ENCODE peak calls at places on chromosomes 5 and 9, in six cellular contexts. P, S, N, D, C and B are unnamed samples.

GRCh38 chr5:144697847-144698262 is 527.2 kb downstream of the KCTD16 start:
- DNase-seq in P (no peak), N (no peak), D (no peak), C (peak; percentile 1), S (no peak), B (no peak)

GRCh38 chr5:92991681-92992472 is 589.1 kb downstream of the NR2F1-AS1 start:
- DNase-seq in P (no peak), D (no peak), N (no peak), C (peak; percentile 74), S (no peak), B (no peak)

GRCh38 chr5:107303163-107303562 is 367.6 kb downstream of the EFNA5 start:
- DNase-seq in C (no peak), S (no peak), D (no peak), N (no peak), P (no peak), B (no peak)

GRCh38 chr5:177232358-177232757 is 71.2 kb downstream of the RAB24 start:
- DNase-seq in D (no peak), P (no peak), C (no peak), S (no peak), N (no peak), B (no peak)

GRCh38 chr5:132205385-132206125 is 22.1 kb downstream of the P4HA2 start:
- DNase-seq in N (no peak), C (peak; percentile 53), P (no peak), S (peak; percentile 41), D (no peak), B (no peak)

GRCh38 chr9:125820100-125820804 is 73.1 kb downstream of the PBX3 start:
- DNase-seq in C (no peak), D (no peak), P (no peak), N (no peak), S (no peak), B (no peak)

GRCh38 chr9:128523199-128523925 is 18.8 kb downstream of the GLE1 start:
- DNase-seq in D (peak; percentile 58), C (peak; percentile 34), P (no peak), S (peak; percentile 35), N (no peak), B (no peak)

GRCh38 chr5:57429513-57430120 is 53.0 kb downstream of the ACTBL2 start:
- DNase-seq in C (no peak), S (no peak), P (no peak), D (no peak), N (no peak), B (no peak)

GRCh38 chr9:16705121-16705604 is 165.3 kb downstream of the BNC2 start:
- DNase-seq in C (peak; percentile 99), S (peak; percentile 83), D (peak; percentile 61), P (peak; percentile 75), N (no peak), B (peak; percentile 77)

GRCh38 chr9:127707766-127708165 is 978 bp downstream of the CFAP157 start:
- DNase-seq in C (no peak), D (no peak), S (no peak), P (no peak), N (no peak), B (no peak)

GRCh38 chr9:13589044-13589737 is 309.7 kb upstream of the MPDZ start:
- DNase-seq in P (no peak), S (no peak), N (no peak), D (no peak), C (no peak), B (no peak)

GRCh38 chr5:168292783-168293696 is 1.6 kb downstream of the WWC1 start:
- DNase-seq in N (no peak), S (no peak), P (no peak), D (no peak), C (no peak), B (no peak)

GRCh38 chr5:180140627-180141006 is 68.4 kb downstream of the RASGEF1C start:
- DNase-seq in P (no peak), N (no peak), D (no peak), C (no peak), S (no peak), B (no peak)

GRCh38 chr9:79377315-79377855 is 194.4 kb upstream of the TLE4 start:
- DNase-seq in S (no peak), D (no peak), C (no peak), P (no peak), N (no peak), B (no peak)

GRCh38 chr5:103120607-103121200 is 603 bp downstream of the PPIP5K2 start:
- DNase-seq in P (peak; percentile 55), N (no peak), C (peak; percentile 38), D (no peak), S (no peak), B (peak; percentile 31)

GRCh38 chr5:43042176-43042625 is 2.1 kb upstream of the ANXA2R start:
- DNase-seq in D (peak; percentile 85), N (no peak), P (peak; percentile 92), S (peak; percentile 73), C (no peak), B (peak; percentile 80)

GRCh38 chr9:27726244-27727141 is 153.2 kb upstream of the C9orf72 start:
- DNase-seq in P (peak; percentile 64), D (no peak), N (peak; percentile 28), C (peak; percentile 58), S (peak; percentile 20), B (peak; percentile 45)

GRCh38 chr5:58188287-58188651 is 271.6 kb downstream of the PLK2 start:
- DNase-seq in P (no peak), D (no peak), S (no peak), C (peak; percentile 75), N (peak; percentile 59), B (no peak)

GRCh38 chr9:119768266-119768665 is 399.0 kb upstream of the BRINP1 start:
- DNase-seq in D (no peak), P (no peak), S (no peak), C (no peak), N (no peak), B (no peak)

GRCh38 chr9:109789582-109790360 is 9.8 kb downstream of the PALM2AKAP2 start:
- DNase-seq in N (no peak), P (no peak), D (no peak), S (no peak), C (no peak), B (no peak)

GRCh38 chr9:124273428-124274153 is 15.8 kb downstream of the NEK6 start:
- DNase-seq in S (no peak), N (no peak), C (no peak), P (no peak), D (no peak), B (no peak)
- H3K4me1 ChIP-seq in S (peaks cover 32% of the 10 kb centered on the region), N (peaks cover 2% of the 10 kb centered on the region), C (peaks cover 29% of the 10 kb centered on the region), P (peaks cover 31% of the 10 kb centered on the region), D (peaks cover 16% of the 10 kb centered on the region), B (peaks cover 33% of the 10 kb centered on the region)

DNA sequence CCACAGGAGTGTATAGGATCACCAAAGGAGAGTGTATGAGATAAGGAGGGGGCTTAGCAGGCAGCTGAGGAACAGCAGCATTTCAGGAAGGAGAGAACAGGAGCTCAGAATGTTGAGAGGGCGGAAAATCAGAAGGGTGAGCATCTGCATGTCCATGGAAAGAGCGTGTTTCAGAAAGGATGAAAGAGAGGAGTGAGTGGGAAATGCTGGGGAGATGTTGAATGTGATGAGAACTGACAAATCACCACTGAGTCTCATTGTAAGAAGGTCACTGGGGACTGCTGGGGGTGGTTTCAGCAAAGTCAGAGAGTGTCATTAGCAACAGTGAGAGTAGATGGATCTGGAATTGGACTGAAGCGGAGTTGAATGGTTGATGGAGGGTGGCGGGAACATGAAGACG is 65.8 kb downstream of the ANKRD33B start:
- DNase-seq in S (no peak), C (no peak), P (peak; percentile 6), N (no peak), D (no peak), B (no peak)
- H3K4me1 ChIP-seq in S (peaks cover 48% of the 10 kb centered on the region), C (peaks cover 14% of the 10 kb centered on the region), P (no peaks in the 10 kb centered on the region), N (peaks cover 9% of the 10 kb centered on the region), D (no peaks in the 10 kb centered on the region), B (no peaks in the 10 kb centered on the region)

DNA sequence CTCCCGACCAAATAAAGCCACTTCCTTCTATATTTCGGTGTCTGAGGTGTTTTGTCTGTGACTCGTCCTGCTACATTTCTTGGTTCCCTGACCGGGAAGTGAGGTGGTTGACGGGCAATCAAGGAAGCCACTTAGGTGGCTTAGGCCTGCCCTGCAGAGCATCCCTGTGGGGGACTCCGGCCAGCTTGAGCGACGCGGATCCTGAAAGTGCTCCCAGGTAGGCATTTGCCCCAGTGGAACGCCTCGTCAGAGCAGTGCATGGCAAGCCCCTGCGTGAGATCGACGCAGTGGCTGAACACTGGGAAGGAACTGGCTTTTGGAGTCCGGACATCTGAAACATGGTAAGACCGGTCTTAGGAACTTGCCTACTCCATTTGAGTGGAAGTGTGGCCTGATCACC is 157.2 kb upstream of the COX7C start:
- DNase-seq in D (no peak), P (no peak), C (no peak), N (no peak), S (no peak), B (no peak)
- H3K4me1 ChIP-seq in D (no peaks in the 10 kb centered on the region), P (peaks cover 14% of the 10 kb centered on the region), C (no peaks in the 10 kb centered on the region), N (no peaks in the 10 kb centered on the region), S (peaks cover 3% of the 10 kb centered on the region), B (peaks cover 2% of the 10 kb centered on the region)

DNA sequence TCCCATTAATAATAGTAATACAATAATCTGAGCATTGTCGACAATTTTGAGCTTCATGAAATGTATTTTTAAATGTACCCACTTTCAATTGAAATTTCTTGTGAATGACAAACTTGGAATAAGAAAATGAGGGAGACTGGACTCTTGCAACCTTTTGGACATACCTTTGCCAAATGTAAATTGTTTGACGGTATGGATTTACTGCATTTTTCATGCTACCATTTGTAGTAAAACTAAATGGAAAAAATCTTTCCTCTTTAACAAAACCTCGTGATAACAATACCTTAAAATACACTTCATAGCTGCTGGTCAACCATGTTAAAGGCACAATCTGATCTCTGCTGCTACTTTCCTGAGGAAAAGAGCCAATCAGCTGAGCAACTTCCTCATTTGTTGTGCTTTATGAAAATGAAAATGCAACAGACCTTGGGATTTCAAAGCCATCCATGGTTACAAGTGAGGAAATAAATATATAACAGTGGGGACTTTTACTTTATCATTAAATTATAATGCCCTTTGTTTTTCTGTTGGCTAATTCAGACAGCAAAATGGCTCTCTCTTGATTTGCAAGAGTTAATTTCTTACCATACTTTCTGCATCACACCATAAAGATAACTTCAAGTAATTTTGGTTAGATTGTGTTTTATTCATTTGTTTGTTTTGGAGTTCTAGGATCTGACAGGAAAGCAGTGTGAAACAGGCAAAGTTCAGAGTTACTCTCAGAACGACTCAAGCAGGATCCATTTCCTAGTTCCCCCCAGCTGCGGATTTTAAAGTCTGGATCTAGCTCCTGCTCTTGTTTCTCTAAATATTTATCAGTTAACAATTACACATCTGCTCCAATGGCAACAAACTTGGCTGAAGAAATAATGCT is 1.1 kb downstream of the ALDH1A1 start:
- DNase-seq in D (no peak), P (no peak), N (no peak), C (peak; percentile 44), S (no peak), B (no peak)
- H3K4me1 ChIP-seq in D (peaks cover 29% of the 10 kb centered on the region), P (peaks cover 30% of the 10 kb centered on the region), N (no peaks in the 10 kb centered on the region), C (peaks cover 7% of the 10 kb centered on the region), S (peaks cover 18% of the 10 kb centered on the region), B (no peaks in the 10 kb centered on the region)

GRCh38 chr5:137308311-137308710 is 190.8 kb downstream of the SPOCK1 start:
- DNase-seq in S (no peak), P (no peak), N (no peak), C (no peak), D (no peak), B (no peak)
- H3K4me1 ChIP-seq in S (peaks cover 21% of the 10 kb centered on the region), P (no peaks in the 10 kb centered on the region), N (peaks cover 18% of the 10 kb centered on the region), C (peaks cover 25% of the 10 kb centered on the region), D (peaks cover 13% of the 10 kb centered on the region), B (no peaks in the 10 kb centered on the region)

DNA sequence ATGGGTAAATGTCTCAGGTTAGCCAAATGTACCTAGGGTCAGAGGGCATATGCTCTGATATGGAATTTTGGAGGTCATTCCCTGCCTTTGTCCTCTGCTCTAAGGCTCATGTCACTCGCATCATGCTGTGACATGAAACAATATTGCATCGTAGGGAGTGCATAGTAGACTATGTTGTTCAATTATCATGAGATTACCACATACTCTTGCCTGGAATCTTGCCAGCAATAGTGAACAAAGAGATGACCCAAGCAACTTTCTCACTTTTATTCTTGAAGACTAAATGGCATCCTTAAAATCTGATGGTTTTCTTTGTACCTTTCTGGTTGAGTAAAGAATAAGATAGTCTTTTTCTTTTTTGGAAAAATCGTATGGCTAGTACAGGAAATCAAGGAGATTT is 27.7 kb downstream of the ZNF462 start:
- DNase-seq in N (no peak), P (no peak), C (no peak), D (no peak), S (no peak), B (no peak)
- H3K4me1 ChIP-seq in N (peaks cover 75% of the 10 kb centered on the region), P (peaks cover 18% of the 10 kb centered on the region), C (peaks cover 20% of the 10 kb centered on the region), D (no peaks in the 10 kb centered on the region), S (peaks cover 49% of the 10 kb centered on the region), B (peaks cover 4% of the 10 kb centered on the region)